ENCODE peak calls at places on chromosomes 4 and X, in six cellular contexts. E is stomach, A is AG04450, B is uterus, O is left ventricle myocardium inferior, X is transverse colon. I is an unnamed sample. For H3K27me3, the result is how much of the 10 kb centered on the place peaks cover.

GRCh38 chrX:24264383-24264782 is 49.5 kb downstream of the SUPT20HL2 start:
- DNase-seq in O (no peak), X (no peak), B (no peak), A (no peak), E (no peak), I (no peak)

GRCh38 chr4:185534850-185535761 is at the start of gene PDLIM3:
- DNase-seq in E (peak), O (peak), B (peak), A (no peak), X (peak), I (peak)

GRCh38 chr4:105837037-105837436 is 58.2 kb upstream of the NPNT start:
- DNase-seq in B (no peak), X (no peak), O (no peak), A (no peak), E (no peak), I (no peak)

GRCh38 chr4:129623233-129623632 is 527.3 kb downstream of the C4orf33 start:
- DNase-seq in O (no peak), E (no peak), B (no peak), X (no peak), A (no peak), I (no peak)

GRCh38 chr4:74206088-74206826 is 48.3 kb downstream of the MTHFD2L start:
- DNase-seq in X (no peak), A (no peak), B (no peak), O (no peak), E (no peak), I (no peak)

GRCh38 chrX:49922291-49923241 is at the start of gene CLCN5:
- DNase-seq in X (peak), A (peak), E (peak), O (peak), B (peak), I (peak)

GRCh38 chr4:187908079-187908501 is 87.5 kb upstream of the ZFP42 start:
- DNase-seq in B (no peak), E (no peak), X (no peak), A (peak), O (no peak), I (peak)

GRCh38 chrX:45557390-45557789 is 356.7 kb upstream of the DIPK2B start:
- DNase-seq in X (no peak), E (no peak), A (no peak), B (no peak), O (no peak), I (no peak)

GRCh38 chr4:113781439-113782040 is 20.0 kb upstream of the CAMK2D start:
- DNase-seq in X (no peak), O (no peak), A (no peak), E (no peak), B (no peak), I (no peak)

GRCh38 chr4:53785996-53786395 is 194.7 kb upstream of the LNX1 start:
- DNase-seq in B (no peak), O (no peak), A (no peak), E (no peak), X (no peak), I (no peak)

GRCh38 chrX:123590842-123591491 is 141.9 kb downstream of the THOC2 start:
- DNase-seq in B (no peak), X (no peak), O (no peak), E (no peak), A (no peak), I (no peak)

GRCh38 chrX:47585273-47585672 is 3.0 kb downstream of the TIMP1 start:
- DNase-seq in O (no peak), E (no peak), B (no peak), X (no peak), A (no peak), I (no peak)

GRCh38 chr4:80948995-80949394 is 81.5 kb upstream of the BMP3 start:
- DNase-seq in B (no peak), O (no peak), E (no peak), X (no peak), A (no peak), I (no peak)

GRCh38 chr4:25884040-25884788 is 21.4 kb upstream of the SEL1L3 start:
- DNase-seq in B (no peak), O (no peak), A (peak), E (no peak), X (no peak), I (no peak)

GRCh38 chrX:9207142-9207541 is 173.2 kb upstream of the FAM9B start:
- DNase-seq in O (no peak), E (no peak), X (no peak), B (peak), A (no peak), I (no peak)

GRCh38 chr4:173264960-173265281 is 69.2 kb downstream of the HMGB2 start:
- DNase-seq in A (no peak), O (no peak), E (no peak), B (no peak), X (no peak), I (no peak)

GRCh38 chr4:141079393-141079930 is 53.8 kb downstream of the RNF150 start:
- DNase-seq in A (no peak), E (no peak), X (no peak), O (no peak), B (no peak), I (no peak)

GRCh38 chrX:70260104-70260503 is at the start of gene P2RY4:
- DNase-seq in E (no peak), A (no peak), X (no peak), B (no peak), O (no peak), I (no peak)

GRCh38 chr4:17535242-17535641 is 20.3 kb downstream of the CLRN2 start:
- DNase-seq in E (no peak), O (no peak), B (no peak), A (no peak), X (no peak), I (no peak)

GRCh38 chr4:140367738-140368137 is 5.7 kb upstream of the SCOC start:
- DNase-seq in O (no peak), E (no peak), X (no peak), B (no peak), A (peak), I (no peak)

GRCh38 chrX:23810279-23810678 is 27.3 kb downstream of the SAT1 start:
- DNase-seq in A (no peak), B (no peak), O (no peak), E (no peak), X (no peak), I (no peak)

GRCh38 chr4:77037736-77038135 is 38.1 kb downstream of the CCNI start:
- DNase-seq in E (no peak), O (no peak), X (no peak), A (no peak), B (no peak), I (no peak)

GRCh38 chr4:138696771-138697170 is 318.8 kb upstream of the NOCT start:
- DNase-seq in E (no peak), B (no peak), O (no peak), X (no peak), A (no peak), I (no peak)

GRCh38 chr4:6753103-6753560 is 29.4 kb upstream of the KIAA0232 start:
- DNase-seq in E (no peak), X (peak), A (no peak), O (no peak), B (no peak), I (no peak)

GRCh38 chrX:32408389-32408788 is 803.0 kb downstream of the DMD start:
- DNase-seq in X (no peak), E (no peak), O (no peak), A (no peak), B (no peak), I (no peak)
- TF ChIP-seq CTCF in X (no peak), E (no peak), O (no peak), A (peak), B (no peak), I (peak)

DNA sequence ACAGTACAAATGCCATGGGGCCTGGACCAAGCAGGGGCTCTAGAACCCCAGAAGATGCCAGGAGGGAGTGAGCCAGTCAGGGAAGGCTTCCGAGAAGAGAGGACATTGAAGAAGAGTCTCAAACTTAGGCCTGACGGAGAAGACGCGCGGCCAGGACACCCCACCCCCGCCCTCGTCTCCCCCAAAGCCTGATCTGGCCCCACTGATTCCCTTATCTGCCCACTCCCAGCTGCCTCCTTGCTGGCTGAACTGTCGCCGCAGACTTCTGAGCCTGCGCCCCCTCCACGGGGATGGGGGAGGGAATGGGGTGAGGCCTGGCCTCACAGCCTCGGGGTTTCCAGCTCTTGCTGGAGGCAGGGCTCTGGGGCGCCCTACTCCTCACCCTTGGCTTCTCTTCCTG is 3.6 kb upstream of the GATA1 start:
- DNase-seq in X (no peak), B (no peak), O (no peak), E (no peak), A (no peak), I (no peak)
- H3K27me3 ChIP-seq in X (under half), B (under half), O (under half), E (under half), A (under half), I (under half)

DNA sequence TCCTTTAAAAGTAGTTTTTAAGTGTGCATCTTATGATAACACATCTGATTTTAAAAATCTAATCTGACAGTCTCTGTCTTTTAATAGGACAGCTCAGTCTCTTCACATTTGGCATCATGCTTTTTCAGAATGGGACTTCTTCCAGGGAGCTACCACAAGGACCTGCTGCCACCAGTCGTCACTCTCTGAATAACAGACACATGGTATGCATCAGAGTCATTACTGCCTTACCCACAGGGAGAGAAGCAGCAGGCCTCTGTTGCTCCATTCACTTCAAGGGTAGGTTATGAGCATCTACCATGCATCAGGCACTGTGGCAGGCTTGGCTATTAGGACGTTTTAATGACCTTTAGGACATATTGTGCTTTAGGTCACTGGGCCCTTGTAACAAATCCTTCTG is 50.0 kb upstream of the AFAP1 start:
- DNase-seq in O (no peak), A (no peak), B (no peak), X (no peak), E (no peak), I (no peak)
- H3K27ac ChIP-seq in O (no peak), A (no peak), B (no peak), X (no peak), E (no peak), I (no peak)

GRCh38 chr4:828641-829271 is 2.8 kb upstream of the CPLX1 start:
- DNase-seq in A (no peak), E (peak), X (no peak), O (peak), B (no peak), I (no peak)
- TF ChIP-seq CTCF in A (no peak), E (no peak), X (no peak), O (no peak), B (no peak), I (no peak)

GRCh38 chr4:110620352-110621327 is 2.2 kb downstream of the PITX2 start:
- DNase-seq in O (no peak), A (no peak), B (no peak), E (no peak), X (peak), I (no peak)

GRCh38 chr4:110618091-110619000 is 4.5 kb downstream of the PITX2 start:
- DNase-seq in X (peak), B (no peak), A (no peak), O (no peak), E (no peak), I (no peak)

GRCh38 chr4:110619001-110619350 is 3.9 kb downstream of the PITX2 start:
- DNase-seq in O (no peak), E (no peak), A (no peak), B (no peak), X (no peak), I (no peak)

GRCh38 chr4:110621328-110621812 is 1.5 kb downstream of the PITX2 start:
- DNase-seq in X (no peak), O (no peak), A (no peak), B (no peak), E (no peak), I (no peak)

GRCh38 chr4:110619401-110620247 is 3.3 kb downstream of the PITX2 start:
- DNase-seq in B (no peak), E (no peak), O (no peak), A (no peak), X (no peak), I (no peak)
- H3K27me3 ChIP-seq in B (half or more), E (half or more), O (half or more), A (half or more), X (half or more), I (half or more)

DNA sequence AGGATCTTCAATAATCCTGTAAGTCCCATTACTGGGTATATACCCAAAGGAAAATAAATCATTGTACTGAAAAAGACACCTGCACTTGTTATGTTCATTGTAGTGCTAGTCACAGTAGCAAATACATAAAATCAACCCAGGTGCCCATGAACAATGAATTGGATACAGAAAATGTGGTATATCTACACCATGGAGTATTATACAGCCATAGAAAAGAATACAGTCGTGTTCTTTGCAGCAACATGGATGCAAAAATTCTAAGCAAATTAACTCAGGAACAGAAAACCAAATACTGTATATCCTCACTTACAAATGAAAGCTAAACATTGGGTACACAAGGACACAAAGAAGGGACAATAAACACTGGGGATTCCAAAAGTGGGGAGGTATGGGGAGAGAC is 100.8 kb upstream of the BMP2K start:
- DNase-seq in X (no peak), O (no peak), B (no peak), E (no peak), A (no peak), I (no peak)
- H3K27ac ChIP-seq in X (no peak), O (no peak), B (no peak), E (no peak), A (no peak), I (no peak)

GRCh38 chr4:168631241-168632151 is 134.6 kb downstream of the PALLD start:
- DNase-seq in E (peak), B (peak), O (peak), X (peak), A (no peak), I (no peak)
- TF ChIP-seq CTCF in E (peak), B (peak), O (peak), X (peak), A (peak), I (no peak)

DNA sequence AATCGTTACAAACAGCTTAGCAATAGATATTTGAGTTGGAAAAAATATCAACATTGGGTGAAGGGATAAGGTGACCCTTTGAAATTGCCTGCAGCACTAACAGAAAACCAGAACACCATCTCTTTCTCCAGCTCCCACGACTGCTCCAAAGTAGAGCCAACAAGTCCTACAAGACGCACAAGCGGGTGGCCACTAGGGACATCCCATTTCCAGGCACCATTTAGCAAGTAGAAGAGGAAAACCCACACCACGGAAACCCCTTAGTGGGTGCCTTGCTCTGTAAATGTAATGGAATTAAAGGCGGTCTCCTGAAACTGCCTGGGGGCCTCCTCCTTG is 1.9 kb downstream of the ARHGAP6 start:
- DNase-seq in X (no peak), A (no peak), O (no peak), E (no peak), B (peak), I (no peak)
- H3K27me3 ChIP-seq in X (under half), A (under half), O (under half), E (under half), B (under half), I (under half)

GRCh38 chr4:64584125-64584524 is 174.9 kb upstream of the TECRL start:
- DNase-seq in B (no peak), A (no peak), E (no peak), X (no peak), O (no peak), I (no peak)
- H3K27ac ChIP-seq in B (no peak), A (no peak), E (no peak), X (no peak), O (no peak), I (no peak)

GRCh38 chr4:70269674-70270073 is 27.3 kb downstream of the CSN3 start:
- DNase-seq in E (no peak), X (no peak), B (no peak), O (no peak), A (no peak), I (no peak)
- TF ChIP-seq CTCF in E (no peak), X (no peak), B (no peak), O (no peak), A (peak), I (no peak)

I was measured in dorsolateral prefrontal cortex.